ENCODE peak calls at places on chromosomes 13 and 19, in eight cellular contexts. One of them, this sample, is unnamed.

GRCh38 chr13:27201661-27202060 is 30.1 kb upstream of the USP12 start:
- DNase-seq in stomach: no peak
- DNase-seq in PC-9: no peak
- DNase-seq in ascending aorta: no peak
- DNase-seq in GM23248: peak; percentile 29
- DNase-seq in heart left ventricle: no peak
- DNase-seq in lung: no peak
- DNase-seq in CD8-positive, alpha-beta T cell: no peak
- DNase-seq in this sample: no peak

GRCh38 chr19:33749619-33750175 is 47.0 kb upstream of the KCTD15 start:
- DNase-seq in stomach: no peak
- DNase-seq in PC-9: no peak
- DNase-seq in ascending aorta: no peak
- DNase-seq in GM23248: no peak
- DNase-seq in heart left ventricle: no peak
- DNase-seq in lung: no peak
- DNase-seq in CD8-positive, alpha-beta T cell: no peak
- DNase-seq in this sample: no peak

GRCh38 chr19:6287269-6287885 is 7.6 kb upstream of the MLLT1 start:
- DNase-seq in stomach: no peak
- DNase-seq in PC-9: no peak
- DNase-seq in ascending aorta: no peak
- DNase-seq in GM23248: peak; percentile 25
- DNase-seq in heart left ventricle: no peak
- DNase-seq in lung: no peak
- DNase-seq in CD8-positive, alpha-beta T cell: no peak
- DNase-seq in this sample: no peak

GRCh38 chr19:29923653-29924052 is 18.4 kb upstream of the URI1 start:
- DNase-seq in stomach: no peak
- DNase-seq in PC-9: no peak
- DNase-seq in ascending aorta: no peak
- DNase-seq in GM23248: no peak
- DNase-seq in heart left ventricle: no peak
- DNase-seq in lung: no peak
- DNase-seq in CD8-positive, alpha-beta T cell: no peak
- DNase-seq in this sample: no peak

GRCh38 chr13:75514080-75515040 is 23.3 kb downstream of the COMMD6 start:
- DNase-seq in stomach: no peak
- DNase-seq in PC-9: no peak
- DNase-seq in ascending aorta: no peak
- DNase-seq in GM23248: peak; percentile 53
- DNase-seq in heart left ventricle: no peak
- DNase-seq in lung: no peak
- DNase-seq in CD8-positive, alpha-beta T cell: no peak
- DNase-seq in this sample: no peak

GRCh38 chr19:45782162-45782623 is at the start of gene DMPK:
- DNase-seq in stomach: no peak
- DNase-seq in PC-9: no peak
- DNase-seq in ascending aorta: no peak
- DNase-seq in GM23248: peak; percentile 49
- DNase-seq in heart left ventricle: peak; percentile 78
- DNase-seq in lung: no peak
- DNase-seq in CD8-positive, alpha-beta T cell: no peak
- DNase-seq in this sample: peak; percentile 41

GRCh38 chr13:107912745-107913144 is 302.6 kb downstream of the LIG4 start:
- DNase-seq in stomach: no peak
- DNase-seq in PC-9: no peak
- DNase-seq in ascending aorta: no peak
- DNase-seq in GM23248: no peak
- DNase-seq in heart left ventricle: no peak
- DNase-seq in lung: no peak
- DNase-seq in CD8-positive, alpha-beta T cell: no peak
- DNase-seq in this sample: no peak

GRCh38 chr19:4815426-4816387 is 15.8 kb downstream of the TICAM1 start:
- DNase-seq in stomach: peak; percentile 88
- DNase-seq in PC-9: peak; percentile 74
- DNase-seq in ascending aorta: peak; percentile 76
- DNase-seq in GM23248: peak; percentile 96
- DNase-seq in heart left ventricle: peak; percentile 90
- DNase-seq in lung: peak; percentile 90
- DNase-seq in CD8-positive, alpha-beta T cell: peak; percentile 79
- DNase-seq in this sample: peak; percentile 96

GRCh38 chr13:77222909-77223308 is 104.0 kb downstream of the MYCBP2 start:
- DNase-seq in stomach: no peak
- DNase-seq in PC-9: no peak
- DNase-seq in ascending aorta: no peak
- DNase-seq in GM23248: no peak
- DNase-seq in heart left ventricle: no peak
- DNase-seq in lung: no peak
- DNase-seq in CD8-positive, alpha-beta T cell: no peak
- DNase-seq in this sample: no peak

GRCh38 chr13:42038661-42039456 is 9.6 kb upstream of the DGKH start:
- DNase-seq in stomach: no peak
- DNase-seq in PC-9: no peak
- DNase-seq in ascending aorta: no peak
- DNase-seq in GM23248: peak; percentile 63
- DNase-seq in heart left ventricle: no peak
- DNase-seq in lung: no peak
- DNase-seq in CD8-positive, alpha-beta T cell: no peak
- DNase-seq in this sample: no peak

GRCh38 chr13:30355839-30356238 is 48.5 kb upstream of the KATNAL1 start:
- DNase-seq in stomach: no peak
- DNase-seq in PC-9: no peak
- DNase-seq in ascending aorta: no peak
- DNase-seq in GM23248: no peak
- DNase-seq in heart left ventricle: no peak
- DNase-seq in lung: no peak
- DNase-seq in CD8-positive, alpha-beta T cell: no peak
- DNase-seq in this sample: no peak

GRCh38 chr19:6218497-6219146 is 61.2 kb downstream of the MLLT1 start:
- DNase-seq in stomach: peak; percentile 91
- DNase-seq in PC-9: peak; percentile 49
- DNase-seq in ascending aorta: peak; percentile 59
- DNase-seq in GM23248: peak; percentile 89
- DNase-seq in heart left ventricle: peak; percentile 92
- DNase-seq in lung: peak; percentile 92
- DNase-seq in CD8-positive, alpha-beta T cell: peak; percentile 91
- DNase-seq in this sample: peak; percentile 93

GRCh38 chr19:55193481-55193880 is 13.4 kb upstream of the SYT5 start:
- DNase-seq in stomach: no peak
- DNase-seq in PC-9: no peak
- DNase-seq in ascending aorta: no peak
- DNase-seq in GM23248: no peak
- DNase-seq in heart left ventricle: peak; percentile 19
- DNase-seq in lung: no peak
- DNase-seq in CD8-positive, alpha-beta T cell: no peak
- DNase-seq in this sample: no peak

GRCh38 chr19:55186080-55186479 is 6.0 kb upstream of the SYT5 start:
- DNase-seq in stomach: no peak
- DNase-seq in PC-9: no peak
- DNase-seq in ascending aorta: no peak
- DNase-seq in GM23248: no peak
- DNase-seq in heart left ventricle: peak; percentile 45
- DNase-seq in lung: no peak
- DNase-seq in CD8-positive, alpha-beta T cell: no peak
- DNase-seq in this sample: no peak

GRCh38 chr19:55188620-55189019 is 8.5 kb upstream of the SYT5 start:
- DNase-seq in stomach: no peak
- DNase-seq in PC-9: no peak
- DNase-seq in ascending aorta: no peak
- DNase-seq in GM23248: no peak
- DNase-seq in heart left ventricle: peak; percentile 9
- DNase-seq in lung: no peak
- DNase-seq in CD8-positive, alpha-beta T cell: no peak
- DNase-seq in this sample: no peak

DNA sequence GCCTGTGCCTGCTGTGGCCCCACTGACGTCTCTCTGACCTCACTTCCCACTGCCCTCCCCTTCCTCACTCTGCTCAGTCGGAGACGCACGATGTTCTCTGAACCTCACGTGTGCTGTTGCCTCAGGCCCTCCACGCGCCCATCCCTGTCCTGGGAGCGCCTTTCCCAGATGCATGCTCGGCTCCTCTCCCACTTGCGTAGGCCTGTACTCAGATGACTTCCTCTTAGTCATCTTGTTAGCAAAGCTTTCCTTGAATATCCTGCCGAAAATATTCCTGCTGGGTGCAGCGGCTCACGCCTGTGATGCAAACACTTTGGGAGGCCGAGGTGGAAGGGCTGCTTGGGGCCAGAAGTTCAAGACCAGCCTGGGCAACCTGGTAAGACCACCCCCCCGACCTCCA is 9.3 kb upstream of the SYT5 start:
- DNase-seq in stomach: no peak
- DNase-seq in PC-9: peak; percentile 90
- DNase-seq in ascending aorta: peak; percentile 17
- DNase-seq in GM23248: peak; percentile 97
- DNase-seq in heart left ventricle: peak; percentile 60
- DNase-seq in lung: no peak
- DNase-seq in CD8-positive, alpha-beta T cell: no peak
- DNase-seq in this sample: no peak
- H3K27ac ChIP-seq in stomach: no peak overlapping the region
- H3K27ac ChIP-seq in PC-9: peak overlapping the region; percentile 75
- H3K27ac ChIP-seq in ascending aorta: no peak overlapping the region
- H3K27ac ChIP-seq in GM23248: peak overlapping the region; percentile 89
- H3K27ac ChIP-seq in heart left ventricle: peak overlapping the region; percentile 35
- H3K27ac ChIP-seq in lung: no peak overlapping the region
- H3K27ac ChIP-seq in CD8-positive, alpha-beta T cell: no peak overlapping the region
- H3K27ac ChIP-seq in this sample: no peak overlapping the region

DNA sequence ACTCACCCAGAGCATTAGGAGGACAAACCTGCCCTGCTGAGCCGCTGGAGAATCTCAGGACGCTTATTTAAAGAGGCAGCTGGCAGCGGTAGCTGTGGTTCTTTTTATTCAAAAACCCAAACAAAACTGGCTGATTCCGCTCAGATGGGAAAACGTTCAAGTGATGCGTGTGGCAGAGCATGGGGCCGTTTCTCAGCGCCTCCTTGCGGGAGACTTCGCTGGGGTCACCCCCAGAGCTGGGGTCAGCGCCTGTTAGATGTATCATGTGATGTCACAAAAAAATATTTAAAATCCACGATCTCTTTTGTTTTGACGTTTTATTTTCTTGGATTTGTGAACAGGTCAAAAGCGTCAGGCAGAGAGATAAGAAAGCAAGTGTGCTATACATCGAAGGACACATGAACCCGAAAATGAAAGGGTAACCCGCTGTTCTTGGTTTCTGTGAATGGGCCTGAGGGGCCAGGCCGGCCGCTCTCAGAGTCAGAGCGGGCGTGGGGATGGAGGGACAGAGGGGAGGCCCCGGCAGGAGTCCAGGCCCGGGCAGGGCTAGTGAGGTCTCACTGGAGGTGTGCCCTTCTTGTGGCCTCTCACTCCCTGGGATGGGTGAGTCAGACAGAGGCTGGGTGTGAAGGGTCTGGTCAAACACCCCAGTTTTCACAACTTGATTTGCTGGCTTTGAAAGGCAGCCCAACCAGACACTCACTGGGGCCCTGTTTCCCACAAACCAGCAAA is 17.6 kb upstream of the NDUFS7 start:
- DNase-seq in stomach: no peak
- DNase-seq in PC-9: no peak
- DNase-seq in ascending aorta: no peak
- DNase-seq in GM23248: no peak
- DNase-seq in heart left ventricle: no peak
- DNase-seq in lung: no peak
- DNase-seq in CD8-positive, alpha-beta T cell: no peak
- DNase-seq in this sample: no peak
- H3K27ac ChIP-seq in stomach: no peak overlapping the region
- H3K27ac ChIP-seq in PC-9: no peak overlapping the region
- H3K27ac ChIP-seq in ascending aorta: no peak overlapping the region
- H3K27ac ChIP-seq in GM23248: no peak overlapping the region
- H3K27ac ChIP-seq in heart left ventricle: no peak overlapping the region
- H3K27ac ChIP-seq in lung: no peak overlapping the region
- H3K27ac ChIP-seq in CD8-positive, alpha-beta T cell: no peak overlapping the region
- H3K27ac ChIP-seq in this sample: no peak overlapping the region

GRCh38 chr13:57631607-57632275 is at the start of gene PCDH17:
- DNase-seq in stomach: peak; percentile 34
- DNase-seq in PC-9: no peak
- DNase-seq in ascending aorta: no peak
- DNase-seq in GM23248: peak; percentile 43
- DNase-seq in heart left ventricle: peak; percentile 56
- DNase-seq in lung: peak; percentile 42
- DNase-seq in CD8-positive, alpha-beta T cell: no peak
- DNase-seq in this sample: peak; percentile 63

GRCh38 chr13:57630661-57631606 is 610 bp upstream of the PCDH17 start:
- DNase-seq in stomach: no peak
- DNase-seq in PC-9: no peak
- DNase-seq in ascending aorta: no peak
- DNase-seq in GM23248: peak; percentile 23
- DNase-seq in heart left ventricle: no peak
- DNase-seq in lung: no peak
- DNase-seq in CD8-positive, alpha-beta T cell: no peak
- DNase-seq in this sample: no peak

GRCh38 chr13:57633950-57634828 is 2.6 kb downstream of the PCDH17 start:
- DNase-seq in stomach: no peak
- DNase-seq in PC-9: no peak
- DNase-seq in ascending aorta: no peak
- DNase-seq in GM23248: no peak
- DNase-seq in heart left ventricle: peak; percentile 62
- DNase-seq in lung: no peak
- DNase-seq in CD8-positive, alpha-beta T cell: no peak
- DNase-seq in this sample: peak; percentile 24

GRCh38 chr13:57633141-57633949 is 1.8 kb downstream of the PCDH17 start:
- DNase-seq in stomach: peak; percentile 26
- DNase-seq in PC-9: no peak
- DNase-seq in ascending aorta: no peak
- DNase-seq in GM23248: peak; percentile 2
- DNase-seq in heart left ventricle: peak; percentile 85
- DNase-seq in lung: peak; percentile 41
- DNase-seq in CD8-positive, alpha-beta T cell: no peak
- DNase-seq in this sample: peak; percentile 73

GRCh38 chr13:57632276-57633140 is 964 bp downstream of the PCDH17 start:
- DNase-seq in stomach: no peak
- DNase-seq in PC-9: no peak
- DNase-seq in ascending aorta: no peak
- DNase-seq in GM23248: no peak
- DNase-seq in heart left ventricle: peak; percentile 64
- DNase-seq in lung: no peak
- DNase-seq in CD8-positive, alpha-beta T cell: no peak
- DNase-seq in this sample: peak; percentile 31
- H3K27ac ChIP-seq in stomach: peak overlapping the region; percentile 75
- H3K27ac ChIP-seq in PC-9: no peak overlapping the region
- H3K27ac ChIP-seq in ascending aorta: no peak overlapping the region
- H3K27ac ChIP-seq in GM23248: no peak overlapping the region
- H3K27ac ChIP-seq in heart left ventricle: peak overlapping the region; percentile 74
- H3K27ac ChIP-seq in lung: peak overlapping the region; percentile 46
- H3K27ac ChIP-seq in CD8-positive, alpha-beta T cell: no peak overlapping the region
- H3K27ac ChIP-seq in this sample: no peak overlapping the region

DNA sequence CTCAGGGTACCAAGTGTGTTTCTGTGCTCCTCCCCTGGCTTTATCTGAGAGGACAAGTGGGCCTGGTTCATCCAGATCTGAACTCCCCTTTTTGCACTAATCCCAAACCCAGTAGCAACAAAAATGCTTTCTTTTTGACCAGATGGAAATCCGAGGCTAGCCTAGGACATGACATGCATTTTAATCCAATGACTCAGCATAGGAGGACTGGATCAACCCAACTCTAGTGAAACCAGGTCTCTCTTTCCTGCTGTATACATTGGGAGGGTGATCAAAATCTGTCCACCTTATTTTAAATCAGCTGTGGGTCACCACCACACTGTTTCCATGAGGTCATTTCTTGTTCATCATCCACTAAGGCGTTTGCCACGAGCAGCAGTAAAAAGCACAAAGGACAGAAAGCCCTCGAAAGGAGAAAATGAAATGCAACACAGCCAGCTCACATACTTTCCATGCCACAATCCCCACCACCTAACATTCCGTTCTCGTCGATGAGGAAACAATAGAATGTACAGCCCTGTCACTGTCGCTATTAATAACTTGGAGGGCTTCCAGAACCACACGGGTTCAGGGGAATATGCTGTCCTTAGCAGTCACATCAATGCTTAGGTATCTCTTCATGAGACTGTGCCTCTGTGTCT is 543.0 kb downstream of the IRS2 start:
- DNase-seq in stomach: no peak
- DNase-seq in PC-9: peak; percentile 96
- DNase-seq in ascending aorta: no peak
- DNase-seq in GM23248: peak; percentile 85
- DNase-seq in heart left ventricle: no peak
- DNase-seq in lung: no peak
- DNase-seq in CD8-positive, alpha-beta T cell: no peak
- DNase-seq in this sample: no peak
- H3K27ac ChIP-seq in stomach: no peak overlapping the region
- H3K27ac ChIP-seq in PC-9: peak overlapping the region; percentile 92
- H3K27ac ChIP-seq in ascending aorta: peak overlapping the region; percentile 59
- H3K27ac ChIP-seq in GM23248: peak overlapping the region; percentile 90
- H3K27ac ChIP-seq in heart left ventricle: peak overlapping the region; percentile 54
- H3K27ac ChIP-seq in lung: peak overlapping the region; percentile 89
- H3K27ac ChIP-seq in CD8-positive, alpha-beta T cell: no peak overlapping the region
- H3K27ac ChIP-seq in this sample: no peak overlapping the region